ENCODE peak calls at places on chromosomes 5 and 9, in four cellular contexts. One of them, this sample, is unnamed.

GRCh38 chr5:141701341-141702119 is 19.5 kb upstream of the ARAP3 start:
- DNase-seq in mesendoderm: no peak
- DNase-seq in H1: no peak
- DNase-seq in H9: no peak
- DNase-seq in this sample: no peak

GRCh38 chr9:10268500-10269485 is 344.0 kb downstream of the PTPRD start:
- DNase-seq in mesendoderm: peak
- DNase-seq in H1: peak
- DNase-seq in H9: peak
- DNase-seq in this sample: peak

GRCh38 chr5:1468247-1468612 is 23.0 kb upstream of the SLC6A3 start:
- DNase-seq in mesendoderm: peak
- DNase-seq in H1: peak
- DNase-seq in H9: peak
- DNase-seq in this sample: no peak

GRCh38 chr5:37375091-37375490 is 4.0 kb upstream of the WDR70 start:
- DNase-seq in mesendoderm: no peak
- DNase-seq in H1: no peak
- DNase-seq in H9: no peak
- DNase-seq in this sample: no peak

GRCh38 chr5:157961828-157962390 is 103.0 kb upstream of the CLINT1 start:
- DNase-seq in mesendoderm: no peak
- DNase-seq in H1: no peak
- DNase-seq in H9: no peak
- DNase-seq in this sample: no peak

GRCh38 chr5:133235696-133236426 is 184.0 kb downstream of the HSPA4 start:
- DNase-seq in mesendoderm: peak
- DNase-seq in H1: no peak
- DNase-seq in H9: no peak
- DNase-seq in this sample: peak

GRCh38 chr9:18492612-18493011 is 18.7 kb downstream of the ADAMTSL1 start:
- DNase-seq in mesendoderm: no peak
- DNase-seq in H1: no peak
- DNase-seq in H9: no peak
- DNase-seq in this sample: no peak

GRCh38 chr9:97632406-97632991 is 669 bp downstream of the TSTD2 start:
- DNase-seq in mesendoderm: peak
- DNase-seq in H1: no peak
- DNase-seq in H9: peak
- DNase-seq in this sample: peak

GRCh38 chr5:151870820-151871219 is 53.8 kb downstream of the GLRA1 start:
- DNase-seq in mesendoderm: peak
- DNase-seq in H1: no peak
- DNase-seq in H9: no peak
- DNase-seq in this sample: peak

GRCh38 chr9:134532084-134532483 is 109.5 kb upstream of the COL5A1 start:
- DNase-seq in mesendoderm: no peak
- DNase-seq in H1: no peak
- DNase-seq in H9: no peak
- DNase-seq in this sample: no peak

GRCh38 chr9:134526798-134527492 is 114.7 kb upstream of the COL5A1 start:
- DNase-seq in mesendoderm: no peak
- DNase-seq in H1: no peak
- DNase-seq in H9: no peak
- DNase-seq in this sample: no peak

GRCh38 chr9:134531251-134531970 is 110.2 kb upstream of the COL5A1 start:
- DNase-seq in mesendoderm: no peak
- DNase-seq in H1: no peak
- DNase-seq in H9: no peak
- DNase-seq in this sample: no peak

GRCh38 chr9:134533850-134534585 is 107.6 kb upstream of the COL5A1 start:
- DNase-seq in mesendoderm: no peak
- DNase-seq in H1: no peak
- DNase-seq in H9: no peak
- DNase-seq in this sample: peak

DNA sequence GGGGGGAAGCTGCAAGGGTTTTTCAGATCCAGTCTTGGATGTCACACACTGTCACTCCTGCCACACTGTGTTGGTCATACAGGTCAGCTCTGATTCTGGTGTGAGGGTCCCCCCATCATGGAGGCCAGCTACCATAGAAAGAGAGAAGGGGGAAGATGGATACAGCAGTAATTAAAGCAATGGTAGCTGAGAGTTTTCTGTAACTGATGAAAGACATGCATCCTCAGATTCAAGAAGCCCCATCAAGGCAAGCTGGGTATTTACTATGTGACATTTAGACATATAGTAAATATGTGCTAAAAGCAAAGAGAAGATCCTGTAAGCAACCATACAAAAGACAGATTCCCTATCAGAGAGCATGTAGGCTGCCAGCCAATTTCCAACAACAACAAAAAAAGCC is 110.9 kb upstream of the COL5A1 start:
- DNase-seq in mesendoderm: no peak
- DNase-seq in H1: no peak
- DNase-seq in H9: no peak
- DNase-seq in this sample: no peak
- H4K5ac ChIP-seq in mesendoderm: no peak
- H4K5ac ChIP-seq in H1: no peak
- H4K5ac ChIP-seq in H9: no peak
- H4K5ac ChIP-seq in this sample: no peak

GRCh38 chr5:146499680-146500079 is 16.3 kb downstream of the GPR151 start:
- DNase-seq in mesendoderm: no peak
- DNase-seq in H1: no peak
- DNase-seq in H9: no peak
- DNase-seq in this sample: no peak
- H4K5ac ChIP-seq in mesendoderm: no peak
- H4K5ac ChIP-seq in H1: no peak
- H4K5ac ChIP-seq in H9: no peak
- H4K5ac ChIP-seq in this sample: no peak

GRCh38 chr5:132095745-132096084 is 22.1 kb downstream of the CSF2 start:
- DNase-seq in mesendoderm: no peak
- DNase-seq in H1: no peak
- DNase-seq in H9: peak
- DNase-seq in this sample: no peak

GRCh38 chr5:132095077-132095744 is 21.6 kb downstream of the CSF2 start:
- DNase-seq in mesendoderm: no peak
- DNase-seq in H1: no peak
- DNase-seq in H9: no peak
- DNase-seq in this sample: no peak

GRCh38 chr5:132096904-132097303 is 23.3 kb downstream of the CSF2 start:
- DNase-seq in mesendoderm: no peak
- DNase-seq in H1: no peak
- DNase-seq in H9: no peak
- DNase-seq in this sample: no peak

GRCh38 chr5:132093310-132093709 is 19.7 kb downstream of the CSF2 start:
- DNase-seq in mesendoderm: no peak
- DNase-seq in H1: no peak
- DNase-seq in H9: no peak
- DNase-seq in this sample: no peak

GRCh38 chr5:132094393-132095076 is 20.9 kb downstream of the CSF2 start:
- DNase-seq in mesendoderm: no peak
- DNase-seq in H1: no peak
- DNase-seq in H9: peak
- DNase-seq in this sample: peak
- H4K5ac ChIP-seq in mesendoderm: no peak
- H4K5ac ChIP-seq in H1: no peak
- H4K5ac ChIP-seq in H9: no peak
- H4K5ac ChIP-seq in this sample: peak

GRCh38 chr5:140194662-140195061 is 19.7 kb downstream of the CYSTM1 start:
- DNase-seq in mesendoderm: peak
- DNase-seq in H1: no peak
- DNase-seq in H9: no peak
- DNase-seq in this sample: no peak

GRCh38 chr5:140189977-140190867 is 15.2 kb downstream of the CYSTM1 start:
- DNase-seq in mesendoderm: no peak
- DNase-seq in H1: no peak
- DNase-seq in H9: no peak
- DNase-seq in this sample: peak

GRCh38 chr5:140196406-140196805 is 21.4 kb downstream of the CYSTM1 start:
- DNase-seq in mesendoderm: no peak
- DNase-seq in H1: no peak
- DNase-seq in H9: no peak
- DNase-seq in this sample: no peak

GRCh38 chr5:140190868-140191209 is 15.9 kb downstream of the CYSTM1 start:
- DNase-seq in mesendoderm: no peak
- DNase-seq in H1: no peak
- DNase-seq in H9: no peak
- DNase-seq in this sample: no peak

GRCh38 chr5:140192715-140193428 is 17.9 kb downstream of the CYSTM1 start:
- DNase-seq in mesendoderm: no peak
- DNase-seq in H1: no peak
- DNase-seq in H9: no peak
- DNase-seq in this sample: no peak
- H4K5ac ChIP-seq in mesendoderm: no peak
- H4K5ac ChIP-seq in H1: no peak
- H4K5ac ChIP-seq in H9: no peak
- H4K5ac ChIP-seq in this sample: no peak

GRCh38 chr9:5488616-5489015 is 21.7 kb upstream of the PDCD1LG2 start:
- DNase-seq in mesendoderm: no peak
- DNase-seq in H1: no peak
- DNase-seq in H9: no peak
- DNase-seq in this sample: peak
- H4K5ac ChIP-seq in mesendoderm: no peak
- H4K5ac ChIP-seq in H1: no peak
- H4K5ac ChIP-seq in H9: no peak
- H4K5ac ChIP-seq in this sample: no peak

DNA sequence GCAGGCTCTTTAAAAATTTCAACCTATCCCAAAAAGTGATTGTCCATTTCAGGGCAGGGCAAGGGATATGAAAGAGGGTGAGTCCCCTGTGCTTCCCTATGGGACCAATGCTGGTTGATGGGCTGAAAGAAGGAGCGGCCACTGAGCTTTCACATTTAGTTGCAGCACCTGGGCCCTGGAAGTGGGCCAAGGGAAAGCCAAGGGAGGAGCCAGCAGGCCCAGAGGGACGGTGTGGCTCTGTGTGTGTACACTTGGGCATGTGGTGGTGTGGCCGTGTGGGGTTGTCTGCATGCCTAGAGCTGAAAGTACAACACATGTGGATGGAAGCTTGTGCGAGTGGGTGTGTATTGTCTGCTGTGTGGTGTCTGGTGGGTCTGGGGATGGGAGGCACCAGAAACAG is 14.0 kb upstream of the PSMD5 start:
- DNase-seq in mesendoderm: no peak
- DNase-seq in H1: no peak
- DNase-seq in H9: no peak
- DNase-seq in this sample: no peak
- H4K5ac ChIP-seq in mesendoderm: no peak
- H4K5ac ChIP-seq in H1: no peak
- H4K5ac ChIP-seq in H9: no peak
- H4K5ac ChIP-seq in this sample: no peak

DNA sequence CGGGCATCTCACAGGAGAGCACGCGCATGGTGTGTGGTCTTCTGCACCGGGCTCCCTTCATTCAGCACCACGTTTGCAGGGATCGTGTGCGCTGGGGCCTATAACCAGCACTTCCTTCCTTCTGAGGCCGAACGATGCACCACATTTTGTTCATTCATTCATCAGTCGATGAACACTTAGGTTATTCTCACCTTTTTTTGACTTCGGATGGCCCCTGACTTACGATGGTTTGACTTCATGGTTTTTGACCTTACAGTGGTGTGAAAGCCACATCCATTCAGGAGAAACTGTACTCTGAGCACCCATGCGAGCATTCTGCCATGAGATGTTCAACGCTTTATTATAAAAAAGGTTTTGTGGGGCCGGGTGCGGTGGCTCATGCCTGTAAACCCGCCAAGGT is 27.5 kb downstream of the TSPAN17 start:
- DNase-seq in mesendoderm: no peak
- DNase-seq in H1: no peak
- DNase-seq in H9: no peak
- DNase-seq in this sample: no peak
- H4K5ac ChIP-seq in mesendoderm: no peak
- H4K5ac ChIP-seq in H1: no peak
- H4K5ac ChIP-seq in H9: no peak
- H4K5ac ChIP-seq in this sample: no peak

This sample was measured in IMR-90.